ENCODE peak calls at places on chromosomes 5 and 9, in five cellular contexts. J is HCT116, I is adrenal gland, Q is sigmoid colon, Z is spleen. K is an unnamed sample.

GRCh38 chr5:95471922-95472321 is 80.8 kb downstream of the FAM81B start:
- DNase-seq in J (no peak), I (no peak), Q (no peak), Z (no peak), K (no peak)

GRCh38 chr5:154059039-154059430 is 20.3 kb downstream of the MFAP3 start:
- DNase-seq in J (no peak), I (no peak), Q (no peak), Z (no peak), K (no peak)

GRCh38 chr9:87280421-87280820 is 217.2 kb upstream of the DAPK1 start:
- DNase-seq in J (no peak), I (no peak), Q (no peak), Z (no peak), K (no peak)

GRCh38 chr5:134112726-134113571 is 1.5 kb upstream of the TCF7 start:
- DNase-seq in J (no peak), I (no peak), Q (no peak), Z (no peak), K (no peak)

GRCh38 chr9:27359763-27360162 is 62.8 kb upstream of the EQTN start:
- DNase-seq in J (no peak), I (no peak), Q (no peak), Z (no peak), K (no peak)

GRCh38 chr9:72554221-72554641 is 32.8 kb downstream of the TMC1 start:
- DNase-seq in J (no peak), I (no peak), Q (no peak), Z (no peak), K (no peak)

GRCh38 chr5:9622891-9623547 is 7.1 kb downstream of the TAS2R1 start:
- DNase-seq in J (no peak), I (no peak), Q (no peak), Z (no peak), K (no peak)

GRCh38 chr5:180343110-180343845 is 9.9 kb downstream of the GFPT2 start:
- DNase-seq in J (no peak), I (no peak), Q (peak), Z (peak), K (no peak)

GRCh38 chr5:7857361-7857760 is 6.4 kb upstream of the CFAP90 start:
- DNase-seq in J (no peak), I (no peak), Q (no peak), Z (no peak), K (no peak)

GRCh38 chr9:134690946-134691694 is 49.5 kb downstream of the COL5A1 start:
- DNase-seq in J (no peak), I (no peak), Q (peak), Z (peak), K (no peak)

GRCh38 chr5:136023935-136024645 is 4.7 kb upstream of the TGFBI start:
- DNase-seq in J (no peak), I (no peak), Q (peak), Z (no peak), K (no peak)

GRCh38 chr9:90020277-90020871 is 415.6 kb downstream of the GADD45G start:
- DNase-seq in J (no peak), I (no peak), Q (no peak), Z (peak), K (no peak)

GRCh38 chr5:131682824-131683223 is 47.8 kb upstream of the RAPGEF6 start:
- DNase-seq in J (no peak), I (no peak), Q (no peak), Z (no peak), K (no peak)

GRCh38 chr9:16884952-16885513 is 14.6 kb upstream of the BNC2 start:
- DNase-seq in J (no peak), I (peak), Q (peak), Z (no peak), K (no peak)

GRCh38 chr5:170467000-170467707 is 36.7 kb upstream of the KCNIP1 start:
- DNase-seq in J (no peak), I (peak), Q (no peak), Z (no peak), K (no peak)

GRCh38 chr5:119022017-119022745 is 33.8 kb upstream of the DTWD2 start:
- DNase-seq in J (no peak), I (no peak), Q (no peak), Z (peak), K (no peak)

GRCh38 chr9:133484671-133485437 is 6.0 kb upstream of the SLC2A6 start:
- DNase-seq in J (no peak), I (no peak), Q (no peak), Z (peak), K (no peak)

GRCh38 chr5:137142371-137143243 is 356.5 kb downstream of the SPOCK1 start:
- DNase-seq in J (no peak), I (peak), Q (no peak), Z (no peak), K (no peak)

GRCh38 chr5:175663191-175664184 is 5.6 kb downstream of the HRH2 start:
- DNase-seq in J (no peak), I (no peak), Q (no peak), Z (no peak), K (no peak)

GRCh38 chr5:176846335-176847140 is 36.2 kb downstream of the UNC5A start:
- DNase-seq in J (no peak), I (no peak), Q (no peak), Z (no peak), K (no peak)

GRCh38 chr9:131264231-131264630 is 12.1 kb downstream of the FAM78A start:
- DNase-seq in J (no peak), I (no peak), Q (no peak), Z (peak), K (no peak)

GRCh38 chr5:14032944-14033343 is 88.5 kb upstream of the DNAH5 start:
- DNase-seq in J (peak), I (no peak), Q (no peak), Z (no peak), K (no peak)

GRCh38 chr5:100901851-100902341 is 1.2 kb downstream of the ST8SIA4 start:
- DNase-seq in J (no peak), I (peak), Q (peak), Z (peak), K (peak)

GRCh38 chr5:100902406-100903035 is 561 bp downstream of the ST8SIA4 start:
- DNase-seq in J (no peak), I (no peak), Q (no peak), Z (peak), K (peak)

GRCh38 chr5:100904259-100904822 is 1.3 kb upstream of the ST8SIA4 start:
- DNase-seq in J (no peak), I (no peak), Q (peak), Z (peak), K (peak)

GRCh38 chr5:100903036-100903887 is at the start of gene ST8SIA4:
- DNase-seq in J (no peak), I (peak), Q (peak), Z (peak), K (peak)

DNA sequence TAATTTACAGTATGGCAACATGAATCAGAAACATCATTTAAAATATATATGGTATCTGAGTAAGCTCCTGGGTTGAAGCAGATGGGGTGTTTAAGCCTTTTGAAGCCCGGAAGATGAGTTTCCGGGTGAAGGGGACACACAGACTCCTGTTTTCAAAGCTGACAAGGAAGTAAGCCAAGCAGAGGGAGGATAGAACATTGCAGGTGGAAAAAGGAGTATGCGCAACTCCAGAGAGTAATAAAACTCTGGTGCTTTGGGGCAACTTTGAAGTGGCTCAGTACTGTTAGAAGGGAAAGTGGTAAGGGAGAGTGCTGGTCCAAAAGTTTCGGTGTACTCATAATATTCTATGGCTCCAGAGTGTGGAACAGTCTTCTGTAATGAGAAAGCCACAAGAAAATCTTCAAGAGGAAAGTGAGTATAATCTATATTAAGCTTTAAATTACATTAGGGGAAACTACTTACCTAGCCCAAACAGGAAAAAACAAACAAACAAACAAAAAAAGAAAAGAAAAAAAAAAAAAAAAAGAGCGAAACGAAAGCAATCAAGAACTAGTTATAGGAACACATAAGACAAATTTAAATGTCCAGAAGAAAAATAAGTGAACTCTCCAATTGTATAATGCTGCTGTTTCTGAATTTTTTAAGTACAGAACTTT is 2.3 kb upstream of the ST8SIA4 start:
- DNase-seq in J (no peak), I (no peak), Q (no peak), Z (no peak), K (peak)
- H3K4me3 ChIP-seq in J (no peak), I (peak), Q (no peak), Z (peak), K (peak)

GRCh38 chr9:35723908-35724307 is 8.1 kb downstream of the TLN1 start:
- DNase-seq in J (no peak), I (no peak), Q (peak), Z (no peak), K (no peak)
- TF ChIP-seq POLR2A in J (no peak), I (no peak), Q (no peak), Z (no peak), K (no peak)

DNA sequence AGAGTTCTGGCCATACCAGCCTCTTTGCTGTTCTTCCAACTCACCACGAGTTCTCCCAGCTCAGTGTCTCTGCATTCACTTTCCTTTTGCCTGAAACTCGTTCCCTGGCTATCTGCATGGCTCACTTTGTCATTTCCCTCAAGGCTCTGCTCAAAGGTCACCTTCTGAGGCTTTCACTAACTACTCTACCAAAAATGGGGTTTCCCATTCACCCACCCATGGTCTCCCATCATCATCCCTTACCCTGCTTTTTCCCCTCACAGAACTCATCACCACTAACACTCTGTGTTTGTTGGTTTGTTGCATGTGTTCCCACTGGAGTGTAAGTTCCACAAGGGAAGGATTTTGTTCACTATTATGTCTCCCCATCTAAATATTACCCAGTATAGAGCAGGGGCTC is 16.6 kb downstream of the PLGRKT start:
- DNase-seq in J (no peak), I (no peak), Q (no peak), Z (no peak), K (no peak)
- H3K27ac ChIP-seq in J (no peak), I (no peak), Q (no peak), Z (no peak), K (no peak)

GRCh38 chr5:124317471-124317870 is 429.0 kb downstream of the ZNF608 start:
- DNase-seq in J (no peak), I (no peak), Q (no peak), Z (no peak), K (no peak)
- H3K4me3 ChIP-seq in J (no peak), I (no peak), Q (no peak), Z (no peak), K (no peak)

GRCh38 chr9:127806871-127807270 is 4.2 kb downstream of the FPGS start:
- DNase-seq in J (no peak), I (no peak), Q (no peak), Z (no peak), K (no peak)

GRCh38 chr9:127803507-127804352 is 1.0 kb downstream of the FPGS start:
- DNase-seq in J (no peak), I (peak), Q (peak), Z (no peak), K (no peak)

GRCh38 chr9:127805620-127806019 is 2.9 kb downstream of the FPGS start:
- DNase-seq in J (peak), I (no peak), Q (no peak), Z (no peak), K (peak)

GRCh38 chr9:127802576-127803443 is at the start of gene FPGS:
- DNase-seq in J (peak), I (peak), Q (peak), Z (peak), K (peak)

DNA sequence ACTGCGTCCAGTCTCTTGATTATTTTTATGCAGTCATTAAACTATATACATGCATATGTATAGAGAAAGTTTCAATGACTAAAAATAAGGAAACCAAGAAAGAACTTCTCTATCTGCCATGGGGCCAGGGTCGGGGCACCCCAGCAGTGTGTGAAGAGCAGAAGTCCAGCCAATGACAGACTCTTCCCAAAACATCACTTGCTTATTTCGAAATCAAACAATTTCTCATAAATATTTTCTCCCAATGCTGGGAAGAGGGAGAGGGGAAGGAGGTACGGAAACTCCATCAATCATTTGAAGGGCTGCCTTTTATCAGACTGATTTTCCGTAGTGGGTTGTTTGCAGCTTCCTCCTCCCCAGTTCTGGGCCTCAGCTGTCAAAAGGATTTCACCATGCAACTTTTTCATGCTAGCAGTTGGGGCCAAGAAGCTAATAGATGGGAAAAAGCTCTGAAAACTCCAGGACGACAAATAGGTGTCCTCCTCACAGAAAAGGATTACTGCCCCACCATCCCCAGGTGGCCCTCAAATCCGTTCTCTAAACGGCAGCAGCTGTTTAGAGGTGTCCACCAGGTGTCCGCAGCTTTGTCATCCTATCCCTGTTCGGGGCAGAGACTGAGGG is 617 bp upstream of the FPGS start:
- DNase-seq in J (no peak), I (peak), Q (no peak), Z (no peak), K (no peak)
- TF ChIP-seq POLR2A in J (no peak), I (peak), Q (no peak), Z (no peak), K (no peak)

GRCh38 chr9:95078516-95078915 is 239.0 kb downstream of the FANCC start:
- DNase-seq in J (no peak), I (no peak), Q (peak), Z (no peak), K (no peak)

GRCh38 chr9:95076696-95077052 is 240.8 kb downstream of the FANCC start:
- DNase-seq in J (no peak), I (no peak), Q (no peak), Z (no peak), K (no peak)

GRCh38 chr9:95075700-95076099 is 241.8 kb downstream of the FANCC start:
- DNase-seq in J (no peak), I (no peak), Q (no peak), Z (no peak), K (no peak)

GRCh38 chr9:95077766-95078382 is 239.6 kb downstream of the FANCC start:
- DNase-seq in J (no peak), I (no peak), Q (peak), Z (no peak), K (no peak)

DNA sequence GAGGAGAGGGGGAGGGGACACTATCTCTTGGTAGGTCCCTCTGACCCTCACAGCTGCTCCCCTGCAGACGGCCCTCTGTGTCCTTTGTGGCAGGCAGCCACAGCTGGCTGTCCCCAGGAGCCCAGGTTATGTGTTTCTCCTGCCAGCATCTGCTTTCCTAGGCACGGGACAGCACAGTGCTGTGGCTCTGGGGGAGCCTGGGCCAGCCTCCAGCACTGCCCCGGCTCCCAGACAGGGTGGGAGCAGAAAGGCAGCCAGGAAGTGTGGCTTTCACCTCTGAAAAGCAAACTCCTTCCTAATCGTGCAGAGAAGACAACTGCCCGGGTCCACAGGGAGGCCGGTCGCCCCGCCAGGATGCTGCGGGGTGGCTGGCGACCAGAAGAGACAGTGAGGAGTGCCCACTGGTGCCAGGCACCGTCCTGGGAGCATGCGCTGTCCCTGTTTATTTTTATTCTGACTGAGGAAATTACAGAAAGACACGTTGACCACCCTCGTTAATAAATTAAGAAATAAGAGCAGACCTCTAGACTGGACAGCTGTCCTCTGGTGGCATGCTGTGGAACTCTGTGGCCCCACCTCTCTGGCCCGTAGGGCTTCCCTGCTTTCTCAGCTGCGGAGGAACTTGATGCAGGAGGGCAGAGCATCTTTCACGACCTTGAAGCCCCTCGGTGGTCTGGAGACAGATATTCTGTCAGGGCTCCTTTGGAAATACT is 240.3 kb downstream of the FANCC start:
- DNase-seq in J (no peak), I (no peak), Q (peak), Z (no peak), K (peak)
- H3K27ac ChIP-seq in J (no peak), I (no peak), Q (peak), Z (peak), K (peak)

K was measured in Peyer's patch.